ENCODE peak calls at places on chromosome 2, in six cellular contexts. S, G, Q, V, W and B are unnamed samples.

GRCh38 chr2:25521665-25522387 is 151.6 kb downstream of the DTNB start:
- DNase-seq in W (peak; percentile 72), Q (peak; percentile 66), G (peak; percentile 42), S (peak; percentile 90), V (peak; percentile 35), B (peak; percentile 35)

GRCh38 chr2:39216495-39217191 is 27.1 kb downstream of the CDKL4 start:
- DNase-seq in Q (no peak), S (no peak), W (peak; percentile 78), V (no peak), G (no peak), B (no peak)

GRCh38 chr2:41966431-41966893 is 81.4 kb upstream of the PKDCC start:
- DNase-seq in V (no peak), G (no peak), Q (no peak), W (peak; percentile 58), S (no peak), B (peak; percentile 10)

GRCh38 chr2:225354281-225354774 is 45.2 kb upstream of the NYAP2 start:
- DNase-seq in G (no peak), W (peak; percentile 2), S (no peak), V (peak; percentile 4), Q (peak; percentile 17), B (no peak)

GRCh38 chr2:191056218-191056617 is 42.2 kb upstream of the STAT1 start:
- DNase-seq in V (no peak), S (no peak), Q (no peak), W (no peak), G (no peak), B (no peak)

GRCh38 chr2:150572961-150573395 is 85.5 kb upstream of the RND3 start:
- DNase-seq in W (no peak), Q (no peak), G (no peak), S (peak; percentile 61), V (no peak), B (no peak)

GRCh38 chr2:128630974-128631697 is 312.5 kb upstream of the HS6ST1 start:
- DNase-seq in S (no peak), W (no peak), G (no peak), Q (no peak), V (no peak), B (no peak)

GRCh38 chr2:226622484-226622883 is 177.1 kb downstream of the IRS1 start:
- DNase-seq in W (peak; percentile 55), S (no peak), Q (no peak), G (no peak), V (no peak), B (no peak)

GRCh38 chr2:11746807-11747459 is 501 bp downstream of the LPIN1 start:
- DNase-seq in G (no peak), W (peak; percentile 57), S (no peak), Q (peak; percentile 60), V (no peak), B (no peak)

GRCh38 chr2:12720181-12720580 is 3.4 kb downstream of the TRIB2 start:
- DNase-seq in S (no peak), G (no peak), V (no peak), Q (no peak), W (no peak), B (no peak)

GRCh38 chr2:23211987-23212583 is 172.9 kb upstream of the KLHL29 start:
- DNase-seq in G (no peak), S (no peak), V (no peak), W (no peak), Q (no peak), B (no peak)

GRCh38 chr2:161952722-161953322 is 121.2 kb downstream of the DPP4 start:
- DNase-seq in Q (no peak), G (no peak), W (no peak), S (no peak), V (no peak), B (no peak)

GRCh38 chr2:149885468-149885867 is 297.9 kb upstream of the MMADHC start:
- DNase-seq in W (no peak), S (no peak), G (no peak), Q (no peak), V (no peak), B (no peak)

GRCh38 chr2:72138921-72139381 is 8.7 kb downstream of the CYP26B1 start:
- DNase-seq in W (no peak), V (no peak), G (no peak), S (no peak), Q (peak; percentile 27), B (no peak)

GRCh38 chr2:219713110-219713509 is 85.7 kb downstream of the SLC4A3 start:
- DNase-seq in S (no peak), G (peak; percentile 62), V (no peak), W (peak; percentile 36), Q (peak; percentile 31), B (no peak)

GRCh38 chr2:105294844-105295481 is 34.6 kb downstream of the TGFBRAP1 start:
- DNase-seq in W (peak; percentile 59), G (peak; percentile 59), Q (peak; percentile 82), V (peak; percentile 43), S (no peak), B (peak; percentile 15)

GRCh38 chr2:234556848-234557573 is 60.1 kb upstream of the ARL4C start:
- DNase-seq in W (peak; percentile 47), V (no peak), G (no peak), S (no peak), Q (no peak), B (no peak)

GRCh38 chr2:231068525-231069222 is 12.0 kb downstream of the PSMD1 start:
- DNase-seq in W (peak; percentile 87), G (peak; percentile 16), V (no peak), Q (no peak), S (no peak), B (no peak)

GRCh38 chr2:222038086-222038802 is 260.6 kb downstream of the PAX3 start:
- DNase-seq in Q (no peak), G (no peak), W (peak; percentile 8), S (no peak), V (no peak), B (no peak)

GRCh38 chr2:26168785-26169184 is 4.1 kb upstream of the GAREM2 start:
- DNase-seq in Q (no peak), S (no peak), W (no peak), V (no peak), G (no peak), B (no peak)

GRCh38 chr2:85577386-85578242 is at the start of gene VAMP8:
- DNase-seq in G (peak; percentile 87), Q (no peak), W (peak; percentile 44), S (no peak), V (peak; percentile 53), B (no peak)

GRCh38 chr2:231039294-231039664 is 2.0 kb downstream of the C2orf72 start:
- DNase-seq in Q (no peak), V (no peak), W (no peak), G (no peak), S (no peak), B (no peak)

GRCh38 chr2:101473911-101474751 is 781 bp downstream of the RFX8 start:
- DNase-seq in W (no peak), S (no peak), G (no peak), Q (peak; percentile 84), V (no peak), B (no peak)

GRCh38 chr2:84077504-84077903 is 381.6 kb downstream of the SUCLG1 start:
- DNase-seq in G (peak; percentile 27), W (peak; percentile 20), V (peak; percentile 16), S (no peak), Q (peak; percentile 5), B (peak; percentile 27)

GRCh38 chr2:231548752-231549151 is 18.5 kb upstream of the NMUR1 start:
- DNase-seq in W (no peak), S (no peak), Q (no peak), V (no peak), G (no peak), B (no peak)

GRCh38 chr2:223314831-223315230 is 262.8 kb downstream of the KCNE4 start:
- DNase-seq in V (no peak), G (no peak), W (no peak), S (no peak), Q (no peak), B (no peak)

GRCh38 chr2:217775920-217776503 is 226.8 kb downstream of the TNS1 start:
- DNase-seq in Q (no peak), G (no peak), W (no peak), S (no peak), V (no peak), B (no peak)

GRCh38 chr2:65383571-65384488 is 48.6 kb downstream of the SPRED2 start:
- DNase-seq in G (peak; percentile 56), Q (no peak), S (no peak), V (no peak), W (no peak), B (no peak)

GRCh38 chr2:97868986-97869721 is 126.6 kb downstream of the TMEM131 start:
- DNase-seq in V (peak; percentile 98), S (no peak), W (peak; percentile 87), Q (no peak), G (no peak), B (peak; percentile 82)

GRCh38 chr2:35337922-35338321 is 1017.7 kb upstream of the CRIM1 start:
- DNase-seq in V (no peak), S (no peak), W (no peak), Q (no peak), G (no peak), B (no peak)

GRCh38 chr2:228474466-228474865 is 293.0 kb upstream of the SPHKAP start:
- DNase-seq in W (no peak), Q (no peak), G (no peak), S (no peak), V (no peak), B (no peak)

GRCh38 chr2:106117882-106118684 is 76.0 kb downstream of the UXS1 start:
- DNase-seq in V (no peak), S (no peak), Q (no peak), W (no peak), G (no peak), B (no peak)

GRCh38 chr2:41197781-41198180 is 745.9 kb upstream of the SLC8A1 start:
- DNase-seq in W (no peak), Q (no peak), S (no peak), V (no peak), G (no peak), B (no peak)

GRCh38 chr2:8862230-8862629 is 24.8 kb upstream of the KIDINS220 start:
- DNase-seq in Q (no peak), G (no peak), S (no peak), W (no peak), V (no peak), B (no peak)
- TF ChIP-seq SIN3A in Q (no peak), G (no peak), S (no peak), W (no peak), V (no peak), B (no peak)

DNA sequence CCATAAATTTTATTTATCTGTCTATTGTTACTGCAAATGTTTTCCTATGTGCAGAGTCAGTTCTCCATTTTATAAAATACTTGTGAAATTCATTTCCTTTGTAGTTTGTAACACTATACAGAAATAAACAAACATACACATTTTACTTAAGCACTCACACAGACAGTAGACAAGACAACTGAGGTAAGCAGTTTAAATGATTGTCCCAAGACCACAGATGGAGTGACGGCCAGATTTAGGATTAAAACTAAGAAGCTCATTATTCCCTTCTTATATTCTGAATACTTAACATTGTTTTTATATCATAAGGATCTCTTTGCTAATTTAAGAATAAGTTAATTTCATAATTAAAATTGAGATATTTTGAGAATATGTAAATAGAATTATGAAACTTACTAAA is 100.9 kb downstream of the BAZ2B start:
- DNase-seq in S (no peak), G (no peak), Q (no peak), W (no peak), V (no peak), B (no peak)
- TF ChIP-seq REST in S (no peak), G (no peak), Q (no peak), W (no peak), V (no peak), B (no peak)

GRCh38 chr2:20607446-20607845 is 43.5 kb downstream of the HS1BP3 start:
- DNase-seq in G (no peak), V (no peak), W (no peak), S (no peak), Q (no peak), B (no peak)
- TF ChIP-seq SIN3A in G (no peak), V (no peak), W (no peak), S (no peak), Q (no peak), B (no peak)

GRCh38 chr2:172484253-172484652 is 56.9 kb downstream of the ITGA6 start:
- DNase-seq in W (peak; percentile 41), G (no peak), V (no peak), S (no peak), Q (peak; percentile 36), B (no peak)
- TF ChIP-seq REST in W (no peak), G (no peak), V (no peak), S (no peak), Q (no peak), B (no peak)